ENCODE peak calls at places on chromosomes 13 and 19, in eight cellular contexts. H is DND-41; M is PC-3; C is fibroblast of lung; G is CD4-positive, alpha-beta T cell; I is colonic mucosa; J is spleen; V is lung. D is an unnamed sample. For H3K27me3, the result is how much of the 10 kb centered on the place peaks cover.

GRCh38 chr19:42281175-42282035 is 12.4 kb downstream of the CIC start:
- DNase-seq in H (peak), C (peak), J (peak), V (peak), M (no peak), G (no peak), I (peak), D (no peak)

GRCh38 chr13:110812111-110812868 is 98.8 kb downstream of the ING1 start:
- DNase-seq in G (no peak), V (no peak), H (no peak), J (no peak), I (no peak), C (peak), M (no peak), D (no peak)

GRCh38 chr13:24233351-24233901 is 72.9 kb downstream of the SPATA13 start:
- DNase-seq in G (no peak), I (no peak), J (no peak), V (no peak), M (no peak), C (peak), H (no peak), D (peak)

GRCh38 chr13:26881154-26881553 is 120.6 kb upstream of the GPR12 start:
- DNase-seq in I (no peak), V (no peak), G (no peak), H (no peak), C (peak), M (peak), J (no peak), D (peak)

GRCh38 chr13:102555914-102556553 is 40.8 kb upstream of the TPP2 start:
- DNase-seq in J (no peak), V (no peak), G (no peak), M (peak), H (peak), C (peak), I (no peak), D (peak)

GRCh38 chr19:19420570-19421301 is 15.3 kb downstream of the GATAD2A start:
- DNase-seq in I (no peak), G (no peak), H (no peak), V (no peak), J (no peak), C (no peak), M (peak), D (no peak)

GRCh38 chr13:44437356-44438233 is 64.0 kb downstream of the SERP2 start:
- DNase-seq in G (no peak), J (no peak), H (no peak), C (peak), M (peak), I (no peak), V (no peak), D (no peak)

GRCh38 chr19:18259848-18260247 is 14.4 kb downstream of the IQCN start:
- DNase-seq in C (no peak), G (no peak), H (no peak), V (no peak), I (no peak), J (no peak), M (no peak), D (no peak)

GRCh38 chr19:4015705-4016402 is 8.3 kb downstream of the PIAS4 start:
- DNase-seq in M (no peak), V (no peak), H (no peak), J (no peak), C (no peak), I (no peak), G (no peak), D (no peak)

GRCh38 chr13:51639171-51639570 is 54.9 kb downstream of the WDFY2 start:
- DNase-seq in M (peak), G (no peak), H (no peak), V (no peak), C (no peak), I (no peak), J (no peak), D (no peak)

GRCh38 chr19:53906211-53907192 is 2.6 kb upstream of the CACNG7 start:
- DNase-seq in I (peak), J (peak), G (peak), H (peak), C (no peak), M (peak), V (peak), D (no peak)

GRCh38 chr19:46697142-46697960 is 19.6 kb downstream of the PRKD2 start:
- DNase-seq in J (peak), M (no peak), V (peak), H (peak), I (peak), G (no peak), C (peak), D (no peak)

GRCh38 chr19:16571689-16572331 is 405 bp downstream of the SLC35E1 start:
- DNase-seq in G (no peak), H (no peak), M (peak), J (peak), C (peak), V (no peak), I (no peak), D (no peak)
- H3K27ac ChIP-seq in G (peak), H (peak), M (peak), J (peak), C (peak), V (peak), I (peak), D (peak)

GRCh38 chr13:21707586-21707985 is 36.7 kb downstream of the FGF9 start:
- DNase-seq in V (no peak), H (no peak), J (no peak), G (no peak), M (no peak), I (no peak), C (no peak), D (no peak)

GRCh38 chr13:21710163-21710562 is 39.3 kb downstream of the FGF9 start:
- DNase-seq in G (no peak), C (no peak), I (no peak), J (no peak), M (no peak), V (no peak), H (no peak), D (no peak)
- H3K27me3 ChIP-seq in G (under half), C (under half), I (under half), J (under half), M (under half), V (under half), H (under half), D (under half)

DNA sequence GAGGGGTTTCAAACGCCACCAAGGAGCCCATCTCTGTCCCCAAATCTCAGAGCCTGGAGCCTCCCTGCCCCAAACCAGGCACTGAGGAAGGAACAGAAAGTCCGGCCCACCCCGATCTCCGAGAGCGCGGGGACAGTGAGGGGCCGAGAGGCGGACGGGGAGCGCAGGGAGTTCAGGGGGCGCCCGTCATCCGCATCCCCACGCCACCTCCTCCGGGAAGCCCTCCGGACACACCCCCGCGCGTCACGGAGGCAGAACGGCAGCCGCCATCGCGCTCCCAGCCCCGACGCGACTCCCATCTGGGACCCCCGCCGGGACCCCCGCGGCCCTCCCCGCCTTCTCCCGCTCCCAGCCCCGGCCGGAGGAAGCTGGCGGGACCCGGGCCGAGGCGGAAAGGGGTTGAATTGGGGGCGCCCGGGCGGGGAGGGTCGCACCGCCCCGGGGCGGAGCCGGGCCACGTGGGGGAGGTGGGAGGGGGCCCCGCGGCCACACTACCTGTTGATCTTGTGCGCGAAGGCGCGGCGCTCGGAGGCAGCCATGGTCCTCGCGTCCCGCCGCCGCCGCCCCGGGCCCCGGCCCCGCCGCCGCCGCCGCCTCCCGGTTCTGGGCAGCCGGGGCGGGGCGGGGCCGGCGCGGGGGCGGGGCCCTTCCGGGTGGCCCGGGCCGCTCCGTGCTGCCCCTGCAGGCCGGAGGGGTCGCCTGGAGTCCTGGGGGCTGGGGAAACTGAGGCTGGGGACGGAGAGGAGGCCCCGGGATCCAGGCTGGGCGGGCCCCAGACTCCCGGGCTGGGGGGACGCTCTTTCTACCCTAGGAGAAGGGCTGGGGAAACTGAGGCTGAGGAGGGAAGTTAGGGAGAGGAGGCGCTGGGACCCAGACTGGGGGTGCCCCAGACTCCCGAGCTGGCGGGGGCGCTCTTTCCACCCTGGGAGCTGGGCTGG is at the start of gene DOCK6:
- DNase-seq in H (no peak), I (peak), C (no peak), J (peak), G (no peak), M (peak), V (no peak), D (no peak)
- TF ChIP-seq CTCF in H (no peak), I (peak), C (peak), J (peak), G (no peak), M (peak), V (no peak), D (peak)

GRCh38 chr19:55464669-55465068 is at the start of gene C19orf85:
- DNase-seq in J (no peak), V (no peak), M (no peak), C (no peak), G (no peak), H (no peak), I (no peak), D (no peak)

GRCh38 chr19:55466246-55466614 is 1.7 kb upstream of the C19orf85 start:
- DNase-seq in H (no peak), G (no peak), C (no peak), M (no peak), I (no peak), J (no peak), V (no peak), D (no peak)

GRCh38 chr19:55465460-55466245 is 1.1 kb upstream of the C19orf85 start:
- DNase-seq in G (no peak), C (no peak), J (peak), H (no peak), M (no peak), V (no peak), I (no peak), D (no peak)

GRCh38 chr19:55468054-55468393 is 3.5 kb upstream of the C19orf85 start:
- DNase-seq in V (no peak), G (no peak), H (no peak), C (no peak), M (no peak), I (no peak), J (no peak), D (no peak)

GRCh38 chr19:55467236-55468053 is 2.9 kb upstream of the C19orf85 start:
- DNase-seq in G (peak), I (peak), H (peak), C (peak), V (peak), J (peak), M (peak), D (no peak)
- H3K27ac ChIP-seq in G (no peak), I (no peak), H (no peak), C (no peak), V (no peak), J (no peak), M (no peak), D (no peak)